ENCODE peak calls at places on chromosomes 12 and 14, in nine cellular contexts. H is neural progenitor cell, E is left ventricle myocardium inferior, Z is endodermal cell, Q is endothelial cell, U is spleen, K is HFF-Myc, X is WTC11, T is upper lobe of left lung. A is an unnamed sample.

GRCh38 chr14:104137297-104138097 is 890 bp upstream of the KIF26A start:
- DNase-seq in H (peak), E (peak), Z (peak), Q (peak), U (peak), K (no peak), X (peak), T (peak), A (peak)

GRCh38 chr12:93938921-93939320 is 209.5 kb upstream of the PLXNC1 start:
- DNase-seq in H (no peak), E (no peak), Z (no peak), Q (no peak), U (no peak), K (no peak), X (no peak), T (no peak), A (no peak)

GRCh38 chr12:70733385-70733784 is 96.2 kb upstream of the PTPRB start:
- DNase-seq in H (peak), E (no peak), Z (peak), Q (peak), U (no peak), K (peak), X (no peak), T (no peak), A (peak)

GRCh38 chr14:102690509-102691286 is 86.6 kb upstream of the TRAF3 start:
- DNase-seq in H (no peak), E (no peak), Z (no peak), Q (no peak), U (no peak), K (no peak), X (no peak), T (no peak), A (no peak)

GRCh38 chr14:103723176-103724081 is 7.8 kb downstream of the ZFYVE21 start:
- DNase-seq in H (no peak), E (no peak), Z (no peak), Q (no peak), U (no peak), K (no peak), X (no peak), T (no peak), A (no peak)

GRCh38 chr12:58156697-58157096 is 215.3 kb downstream of the ATP23 start:
- DNase-seq in H (no peak), E (no peak), Z (no peak), Q (no peak), U (no peak), K (no peak), X (no peak), T (no peak), A (no peak)

GRCh38 chr14:68644101-68644500 is 148.8 kb downstream of the ZFP36L1 start:
- DNase-seq in H (no peak), E (no peak), Z (peak), Q (no peak), U (no peak), K (no peak), X (no peak), T (no peak), A (no peak)

GRCh38 chr12:6996040-6996441 is 22.2 kb downstream of the LPCAT3 start:
- DNase-seq in H (peak), E (no peak), Z (peak), Q (no peak), U (no peak), K (no peak), X (no peak), T (no peak), A (no peak)

GRCh38 chr12:87995581-87996178 is 33.5 kb downstream of the C12orf50 start:
- DNase-seq in H (peak), E (peak), Z (peak), Q (peak), U (no peak), K (peak), X (peak), T (no peak), A (peak)

GRCh38 chr14:90393966-90394365 is 2.9 kb upstream of the CALM1 start:
- DNase-seq in H (no peak), E (no peak), Z (no peak), Q (no peak), U (no peak), K (no peak), X (no peak), T (no peak), A (no peak)

GRCh38 chr14:31583043-31583442 is 21.8 kb downstream of the NUBPL start:
- DNase-seq in H (no peak), E (no peak), Z (no peak), Q (no peak), U (no peak), K (no peak), X (no peak), T (no peak), A (no peak)
- TF ChIP-seq CTCF in H (no peak), E (no peak), Z (no peak), Q (no peak), U (no peak), K (no peak), X (no peak), T (no peak), A (no peak)

GRCh38 chr12:15904378-15904920 is 6.7 kb upstream of the DERA start:
- DNase-seq in H (no peak), E (no peak), Z (no peak), Q (no peak), U (no peak), K (no peak), X (no peak), T (no peak), A (no peak)

GRCh38 chr12:15897433-15897832 is 13.7 kb upstream of the DERA start:
- DNase-seq in H (no peak), E (no peak), Z (no peak), Q (no peak), U (no peak), K (no peak), X (no peak), T (no peak), A (no peak)

GRCh38 chr12:15899282-15899870 is 11.8 kb upstream of the DERA start:
- DNase-seq in H (peak), E (no peak), Z (no peak), Q (no peak), U (no peak), K (no peak), X (no peak), T (no peak), A (no peak)
- TF ChIP-seq CTCF in H (peak), E (peak), Z (peak), Q (peak), U (peak), K (peak), X (peak), T (peak), A (peak)

GRCh38 chr12:68111995-68112394 is 47.5 kb downstream of the IFNG start:
- DNase-seq in H (no peak), E (no peak), Z (no peak), Q (no peak), U (no peak), K (no peak), X (no peak), T (no peak), A (no peak)

GRCh38 chr12:68109444-68110217 is 49.9 kb downstream of the IFNG start:
- DNase-seq in H (no peak), E (no peak), Z (peak), Q (no peak), U (no peak), K (no peak), X (no peak), T (no peak), A (no peak)

GRCh38 chr12:68118096-68118755 is 41.3 kb downstream of the IFNG start:
- DNase-seq in H (no peak), E (no peak), Z (peak), Q (no peak), U (no peak), K (no peak), X (no peak), T (no peak), A (no peak)

GRCh38 chr12:68109001-68109400 is 50.5 kb downstream of the IFNG start:
- DNase-seq in H (no peak), E (no peak), Z (no peak), Q (no peak), U (no peak), K (no peak), X (no peak), T (no peak), A (no peak)

GRCh38 chr12:68113644-68114043 is 45.9 kb downstream of the IFNG start:
- DNase-seq in H (peak), E (no peak), Z (peak), Q (no peak), U (no peak), K (no peak), X (peak), T (no peak), A (no peak)
- TF ChIP-seq CTCF in H (peak), E (no peak), Z (peak), Q (no peak), U (peak), K (peak), X (peak), T (no peak), A (peak)

GRCh38 chr14:48027115-48027514 is 351.7 kb upstream of the MDGA2 start:
- DNase-seq in H (no peak), E (no peak), Z (no peak), Q (no peak), U (no peak), K (no peak), X (no peak), T (no peak), A (no peak)
- TF ChIP-seq CTCF in H (no peak), E (no peak), Z (no peak), Q (no peak), U (no peak), K (no peak), X (no peak), T (no peak), A (no peak)

DNA sequence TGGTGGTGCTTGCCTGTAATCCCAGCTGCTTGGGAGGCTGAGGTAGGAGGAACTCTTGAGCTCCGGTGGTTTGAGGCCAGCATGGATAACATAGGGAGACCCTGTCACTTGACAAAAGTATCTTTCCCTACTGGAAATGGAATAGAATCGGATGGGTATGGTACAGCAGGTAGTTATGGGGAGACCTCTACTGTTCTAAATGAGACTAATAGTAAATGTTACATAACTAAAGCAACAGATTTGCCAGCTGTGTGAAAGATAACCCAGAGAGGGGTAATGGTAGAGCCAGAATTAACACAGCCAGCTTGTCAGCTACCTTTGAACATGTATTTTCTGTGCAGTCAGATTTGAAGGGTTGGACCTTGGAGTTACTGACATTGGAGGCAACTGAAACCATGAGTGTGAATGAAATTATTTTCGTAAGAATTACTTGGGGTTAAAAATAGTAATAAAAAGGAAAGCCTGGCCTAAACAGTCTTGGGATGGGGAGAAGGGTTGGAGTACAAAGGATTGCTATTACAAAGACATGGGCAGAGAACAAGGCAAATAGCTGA is 21.7 kb upstream of the NUP107 start:
- DNase-seq in H (no peak), E (no peak), Z (no peak), Q (no peak), U (no peak), K (no peak), X (no peak), T (no peak), A (no peak)
- TF ChIP-seq CTCF in H (no peak), E (peak), Z (no peak), Q (no peak), U (no peak), K (no peak), X (no peak), T (no peak), A (no peak)

GRCh38 chr12:120358412-120359158 is 10.4 kb downstream of the MSI1 start:
- DNase-seq in H (peak), E (no peak), Z (peak), Q (no peak), U (no peak), K (no peak), X (peak), T (no peak), A (no peak)
- TF ChIP-seq CTCF in H (peak), E (no peak), Z (peak), Q (no peak), U (no peak), K (no peak), X (peak), T (no peak), A (no peak)

GRCh38 chr12:54572881-54573280 is 15.6 kb downstream of the PPP1R1A start:
- DNase-seq in H (no peak), E (no peak), Z (peak), Q (no peak), U (no peak), K (no peak), X (peak), T (no peak), A (no peak)
- TF ChIP-seq CTCF in H (peak), E (no peak), Z (peak), Q (no peak), U (no peak), K (no peak), X (no peak), T (no peak), A (no peak)

GRCh38 chr12:74897425-74898211 is 312.0 kb downstream of the KCNC2 start:
- DNase-seq in H (no peak), E (no peak), Z (no peak), Q (no peak), U (no peak), K (no peak), X (no peak), T (no peak), A (no peak)

GRCh38 chr12:74900232-74900631 is 309.4 kb downstream of the KCNC2 start:
- DNase-seq in H (no peak), E (no peak), Z (no peak), Q (no peak), U (no peak), K (no peak), X (no peak), T (no peak), A (no peak)

GRCh38 chr12:74899031-74899829 is 310.4 kb downstream of the KCNC2 start:
- DNase-seq in H (no peak), E (no peak), Z (no peak), Q (no peak), U (no peak), K (no peak), X (no peak), T (no peak), A (no peak)

GRCh38 chr12:74906224-74906623 is 303.4 kb downstream of the KCNC2 start:
- DNase-seq in H (peak), E (no peak), Z (no peak), Q (no peak), U (no peak), K (no peak), X (no peak), T (no peak), A (no peak)

GRCh38 chr12:74903522-74903921 is 306.1 kb downstream of the KCNC2 start:
- DNase-seq in H (peak), E (no peak), Z (peak), Q (no peak), U (no peak), K (no peak), X (peak), T (no peak), A (no peak)
- TF ChIP-seq CTCF in H (peak), E (no peak), Z (peak), Q (peak), U (no peak), K (peak), X (peak), T (no peak), A (peak)